ENCODE peak calls at places on chromosomes 4 and X, in six cellular contexts. A is endothelial cell; Y is stimulated activated CD8-positive, alpha-beta memory T cell treated with anti-CD3 and anti-CD28 coated beads, Interleukin-15, amount 100 ng/mL, for 4 hours; X is iPS DF 6.9; G is effector memory CD4-positive, alpha-beta T cell; O is K562. D is an unnamed sample.

GRCh38 chr4:40264497-40264896 is 67.7 kb downstream of the RHOH start:
- DNase-seq in X (no peak), O (no peak), A (no peak), Y (no peak), G (no peak), D (no peak)

GRCh38 chrX:115909017-115909416 is 261.5 kb upstream of the AGTR2 start:
- DNase-seq in O (no peak), X (no peak), Y (no peak), G (no peak), A (no peak), D (no peak)

GRCh38 chrX:38220024-38220935 is at the start of gene SRPX:
- DNase-seq in Y (no peak), G (no peak), O (peak), A (peak), X (no peak), D (peak)

GRCh38 chr4:2867758-2868491 is 24.3 kb downstream of the ADD1 start:
- DNase-seq in O (peak), A (no peak), X (no peak), Y (no peak), G (no peak), D (no peak)

GRCh38 chr4:38723726-38724506 is 58.9 kb downstream of the TLR10 start:
- DNase-seq in O (peak), G (no peak), X (no peak), Y (no peak), A (no peak), D (no peak)

GRCh38 chrX:16138108-16138427 is 14.7 kb downstream of the GRPR start:
- DNase-seq in G (no peak), O (peak), Y (no peak), X (no peak), A (no peak), D (no peak)

GRCh38 chrX:77742788-77743476 is 43.1 kb downstream of the ATRX start:
- DNase-seq in X (no peak), Y (no peak), G (no peak), A (no peak), O (no peak), D (no peak)

GRCh38 chr4:118723369-118723768 is 38.2 kb downstream of the METTL14 start:
- DNase-seq in G (no peak), X (no peak), Y (no peak), O (no peak), A (no peak), D (no peak)